ENCODE peak calls at places on chromosome 6, in six cellular contexts. Z, H, V, P, K and M are unnamed samples.

GRCh38 chr6:1702580-1703051 is 92.9 kb downstream of the FOXC1 start:
- DNase-seq in Z (no peak), H (peak), V (no peak), P (no peak), K (no peak), M (no peak)

GRCh38 chr6:17169291-17169690 is 67.4 kb downstream of the STMND1 start:
- DNase-seq in Z (no peak), H (no peak), V (peak), P (no peak), K (no peak), M (no peak)

GRCh38 chr6:143872211-143872610 is 7.9 kb downstream of the ZC2HC1B start:
- DNase-seq in Z (no peak), H (no peak), V (peak), P (no peak), K (no peak), M (no peak)

GRCh38 chr6:148242180-148242579 is 100.5 kb upstream of the SASH1 start:
- DNase-seq in Z (no peak), H (no peak), V (no peak), P (no peak), K (peak), M (no peak)

GRCh38 chr6:157034433-157035230 is 257.5 kb downstream of the ARID1B start:
- DNase-seq in Z (peak), H (peak), V (peak), P (no peak), K (no peak), M (peak)

GRCh38 chr6:147530132-147531060 is 21.9 kb downstream of the SAMD5 start:
- DNase-seq in Z (peak), H (no peak), V (no peak), P (no peak), K (no peak), M (no peak)

GRCh38 chr6:46104209-46104608 is 25.6 kb upstream of the ENPP4 start:
- DNase-seq in Z (no peak), H (no peak), V (no peak), P (no peak), K (no peak), M (no peak)

GRCh38 chr6:101266063-101266462 is 127.4 kb upstream of the GRIK2 start:
- DNase-seq in Z (no peak), H (no peak), V (no peak), P (no peak), K (no peak), M (no peak)

GRCh38 chr6:116218172-116218633 is 35.7 kb downstream of the TSPYL4 start:
- DNase-seq in Z (peak), H (no peak), V (peak), P (no peak), K (no peak), M (peak)

GRCh38 chr6:4351857-4352669 is 216.7 kb upstream of the ECI2 start:
- DNase-seq in Z (peak), H (peak), V (peak), P (peak), K (peak), M (peak)

GRCh38 chr6:166949533-166950442 is 6.6 kb downstream of the RNASET2 start:
- DNase-seq in Z (peak), H (no peak), V (no peak), P (no peak), K (no peak), M (peak)

GRCh38 chr6:132812255-132812732 is 2.1 kb upstream of the RPS12 start:
- DNase-seq in Z (peak), H (no peak), V (peak), P (no peak), K (no peak), M (peak)

GRCh38 chr6:52571099-52571755 is 5.6 kb downstream of the TRAM2 start:
- DNase-seq in Z (peak), H (peak), V (no peak), P (no peak), K (no peak), M (no peak)

GRCh38 chr6:157244175-157244574 is 79.1 kb downstream of the TMEM242 start:
- DNase-seq in Z (peak), H (no peak), V (no peak), P (no peak), K (no peak), M (peak)

GRCh38 chr6:132354517-132355167 is 46.6 kb downstream of the MOXD1 start:
- DNase-seq in Z (peak), H (no peak), V (no peak), P (no peak), K (no peak), M (peak)

GRCh38 chr6:26493258-26493657 is 6.8 kb upstream of the BTN1A1 start:
- DNase-seq in Z (no peak), H (no peak), V (peak), P (no peak), K (no peak), M (no peak)

GRCh38 chr6:24666097-24666615 is 543 bp downstream of the TDP2 start:
- DNase-seq in Z (peak), H (peak), V (peak), P (no peak), K (peak), M (peak)

GRCh38 chr6:116313377-116313776 is 33.6 kb upstream of the TSPYL1 start:
- DNase-seq in Z (peak), H (no peak), V (peak), P (no peak), K (no peak), M (peak)

GRCh38 chr6:10343320-10343719 is 71.6 kb downstream of the TFAP2A start:
- DNase-seq in Z (no peak), H (no peak), V (no peak), P (no peak), K (no peak), M (no peak)

GRCh38 chr6:78832091-78832808 is 35.1 kb upstream of the IRAK1BP1 start:
- DNase-seq in Z (no peak), H (no peak), V (no peak), P (no peak), K (no peak), M (no peak)

GRCh38 chr6:17928514-17929430 is 58.7 kb downstream of the KIF13A start:
- DNase-seq in Z (peak), H (no peak), V (peak), P (no peak), K (no peak), M (peak)

GRCh38 chr6:42374027-42374669 is 77.6 kb downstream of the TRERF1 start:
- DNase-seq in Z (no peak), H (no peak), V (no peak), P (no peak), K (no peak), M (peak)

GRCh38 chr6:40075051-40075445 is 140.8 kb upstream of the MOCS1 start:
- DNase-seq in Z (peak), H (no peak), V (no peak), P (no peak), K (no peak), M (peak)

GRCh38 chr6:37779111-37779800 is 40.3 kb upstream of the ZFAND3 start:
- DNase-seq in Z (no peak), H (peak), V (no peak), P (no peak), K (no peak), M (no peak)

GRCh38 chr6:135814043-135814442 is 37.5 kb upstream of the PDE7B start:
- DNase-seq in Z (no peak), H (no peak), V (no peak), P (no peak), K (no peak), M (no peak)

GRCh38 chr6:126388235-126388634 is 48.3 kb downstream of the CENPW start:
- DNase-seq in Z (no peak), H (peak), V (no peak), P (no peak), K (no peak), M (no peak)

GRCh38 chr6:161169060-161169459 is 104.8 kb downstream of the AGPAT4 start:
- DNase-seq in Z (no peak), H (no peak), V (peak), P (no peak), K (no peak), M (peak)

GRCh38 chr6:115891111-115891669 is 169.5 kb downstream of the FRK start:
- DNase-seq in Z (peak), H (no peak), V (peak), P (no peak), K (no peak), M (peak)

GRCh38 chr6:156359912-156360311 is 417.3 kb upstream of the ARID1B start:
- DNase-seq in Z (no peak), H (no peak), V (no peak), P (no peak), K (no peak), M (no peak)

GRCh38 chr6:140784573-140784972 is 1348.2 kb upstream of the GJE1 start:
- DNase-seq in Z (peak), H (no peak), V (no peak), P (no peak), K (no peak), M (peak)
- H3K4me3 ChIP-seq in Z (no peak), H (no peak), V (no peak), P (no peak), K (no peak), M (no peak)

DNA sequence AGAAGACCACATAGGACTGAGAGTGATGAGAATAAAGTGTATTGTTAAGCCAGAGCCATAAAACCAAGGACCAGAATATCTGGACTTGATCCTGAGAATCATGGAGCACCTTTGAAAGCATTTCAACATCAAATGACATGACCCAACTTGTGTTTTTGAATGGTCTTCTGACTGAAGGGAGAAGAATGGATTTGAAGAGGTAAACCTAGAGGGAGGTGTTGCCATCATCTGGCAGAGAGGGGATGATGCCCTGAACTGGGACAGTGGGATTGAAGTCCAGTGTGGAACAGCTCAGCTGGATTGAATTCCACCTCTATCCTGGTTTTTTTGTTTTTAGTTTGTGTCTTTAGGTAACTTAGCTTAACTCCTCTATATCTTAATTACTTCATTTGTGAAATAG is 570.0 kb downstream of the TBC1D32 start:
- DNase-seq in Z (peak), H (no peak), V (no peak), P (no peak), K (no peak), M (peak)
- TF ChIP-seq CTCF in Z (peak), H (no peak), V (no peak), P (no peak), K (no peak), M (peak)

DNA sequence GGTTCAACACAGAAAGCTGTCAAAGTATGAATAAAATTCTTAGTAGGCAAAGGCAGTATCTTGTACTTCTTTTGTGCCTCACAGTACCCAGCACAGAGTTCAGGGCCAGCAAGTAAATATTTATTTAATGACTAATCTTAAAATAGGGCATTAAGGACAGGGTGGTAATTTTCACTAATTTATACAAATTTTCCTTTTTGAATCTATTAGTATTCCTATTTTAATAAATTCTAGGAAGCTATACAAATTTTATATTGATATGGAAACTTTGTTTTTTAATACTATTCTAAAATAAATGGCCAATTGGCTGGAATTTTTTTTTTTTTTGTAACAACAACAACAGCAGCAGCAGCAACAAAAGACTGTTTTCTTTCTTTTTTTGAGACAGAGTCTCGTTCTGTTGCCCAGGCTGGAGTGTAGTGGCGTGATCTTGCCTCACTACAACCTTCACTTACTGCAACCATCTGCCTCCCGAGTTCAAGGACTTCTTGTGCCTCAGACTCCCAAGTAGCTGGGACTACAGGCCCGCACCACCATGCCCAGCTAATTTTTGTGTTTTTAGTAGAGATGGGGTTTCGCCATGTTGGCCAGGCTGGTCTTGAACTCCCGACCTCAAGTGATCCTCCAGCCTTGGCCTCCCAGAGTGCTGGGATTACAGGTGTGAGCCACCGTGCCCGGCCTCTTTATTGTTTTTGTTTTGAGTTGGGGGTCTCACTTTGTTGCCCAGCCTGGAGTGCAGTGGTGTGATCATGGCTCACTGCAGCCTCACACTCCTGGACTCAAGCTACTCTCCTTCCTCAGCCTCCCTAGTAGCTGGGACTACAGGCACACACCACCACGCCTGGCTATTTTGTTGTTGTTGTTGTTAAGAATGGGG is 85.2 kb downstream of the FKBP5 start:
- DNase-seq in Z (peak), H (no peak), V (peak), P (no peak), K (no peak), M (peak)
- H3K4me3 ChIP-seq in Z (no peak), H (no peak), V (no peak), P (no peak), K (no peak), M (no peak)

GRCh38 chr6:159527351-159527750 is 165.7 kb downstream of the SOD2 start:
- DNase-seq in Z (no peak), H (no peak), V (no peak), P (no peak), K (no peak), M (no peak)
- TF ChIP-seq CTCF in Z (no peak), H (peak), V (no peak), P (no peak), K (no peak), M (no peak)

DNA sequence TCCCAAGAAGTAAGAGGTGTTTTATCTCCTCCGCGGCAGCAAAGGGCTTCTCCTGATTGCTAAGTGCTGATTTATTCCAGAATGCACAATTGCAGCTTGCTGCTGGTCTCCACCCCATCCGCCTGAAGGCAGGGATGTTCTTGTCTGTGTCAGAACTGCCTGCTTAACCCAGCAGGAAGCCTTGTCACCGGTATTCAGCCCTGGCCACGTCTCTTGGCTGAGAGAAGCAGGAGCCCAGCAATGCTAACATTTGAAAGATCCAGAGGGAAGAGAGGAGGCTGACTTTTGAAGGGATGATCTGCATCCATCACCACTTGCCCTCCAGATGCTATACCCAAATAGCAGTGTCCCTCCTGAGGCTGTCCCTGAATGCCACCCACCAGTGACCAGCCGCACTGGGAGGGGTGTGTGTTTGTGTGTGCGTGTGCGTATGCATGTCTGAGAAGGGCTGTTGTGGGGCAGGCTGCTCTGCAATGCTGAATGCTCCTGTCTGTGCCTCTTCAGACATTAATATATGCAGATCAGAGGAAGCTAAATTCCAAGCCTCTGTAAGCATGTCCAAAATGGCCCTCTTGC is 4.0 kb downstream of the SCML4 start:
- DNase-seq in Z (peak), H (peak), V (no peak), P (no peak), K (no peak), M (peak)
- H3K4me3 ChIP-seq in Z (no peak), H (peak), V (peak), P (no peak), K (no peak), M (peak)